ENCODE peak calls at places on chromosomes 11 and 22, in six cellular contexts. B, T, K, L, I and E are unnamed samples.

GRCh38 chr11:118922745-118923627 is 2.7 kb downstream of the BCL9L start:
- DNase-seq in B (no peak), T (no peak), K (no peak), L (no peak), I (no peak), E (no peak)

GRCh38 chr11:75291741-75292140 is 51.2 kb downstream of the TPBGL start:
- DNase-seq in B (no peak), T (no peak), K (no peak), L (no peak), I (no peak), E (no peak)

GRCh38 chr11:57614234-57614772 is 16.8 kb downstream of the SERPING1 start:
- DNase-seq in B (no peak), T (no peak), K (no peak), L (no peak), I (no peak), E (no peak)

GRCh38 chr11:116792869-116793475 is 1.3 kb upstream of the APOA5 start:
- DNase-seq in B (no peak), T (no peak), K (no peak), L (no peak), I (no peak), E (no peak)

GRCh38 chr22:24460418-24461089 is 33.2 kb downstream of the ADORA2A start:
- DNase-seq in B (no peak), T (no peak), K (no peak), L (no peak), I (no peak), E (no peak)

GRCh38 chr11:32068134-32068533 is 22.7 kb upstream of the RCN1 start:
- DNase-seq in B (no peak), T (no peak), K (no peak), L (no peak), I (no peak), E (no peak)

GRCh38 chr22:30557243-30557642 is 10.7 kb upstream of the SEC14L6 start:
- DNase-seq in B (no peak), T (no peak), K (no peak), L (no peak), I (no peak), E (no peak)

GRCh38 chr11:106990322-106990721 is 28.0 kb downstream of the GUCY1A2 start:
- DNase-seq in B (no peak), T (peak), K (peak), L (no peak), I (no peak), E (no peak)

GRCh38 chr11:83773950-83774880 is 488.0 kb upstream of the CCDC90B start:
- DNase-seq in B (no peak), T (no peak), K (no peak), L (no peak), I (no peak), E (no peak)

GRCh38 chr22:24046024-24046423 is 34.9 kb downstream of the CABIN1 start:
- DNase-seq in B (no peak), T (no peak), K (no peak), L (no peak), I (no peak), E (no peak)

GRCh38 chr11:133903875-133904817 is 52.6 kb downstream of the IGSF9B start:
- DNase-seq in B (no peak), T (no peak), K (no peak), L (no peak), I (no peak), E (no peak)

GRCh38 chr11:60699282-60699681 is at the start of gene MS4A8:
- DNase-seq in B (no peak), T (no peak), K (no peak), L (no peak), I (no peak), E (no peak)

GRCh38 chr11:78298216-78298860 is 109.6 kb downstream of the USP35 start:
- DNase-seq in B (no peak), T (no peak), K (no peak), L (no peak), I (no peak), E (no peak)

GRCh38 chr11:72609045-72609444 is 65.2 kb downstream of the PDE2A start:
- DNase-seq in B (no peak), T (no peak), K (no peak), L (no peak), I (no peak), E (no peak)

GRCh38 chr11:32137263-32137662 is 46.4 kb downstream of the RCN1 start:
- DNase-seq in B (no peak), T (no peak), K (no peak), L (no peak), I (no peak), E (no peak)

GRCh38 chr11:74390697-74391096 is 7.5 kb downstream of the PGM2L1 start:
- DNase-seq in B (no peak), T (no peak), K (no peak), L (no peak), I (no peak), E (peak)

GRCh38 chr22:48141301-48141700 is 1378.9 kb downstream of the TBC1D22A start:
- DNase-seq in B (no peak), T (no peak), K (no peak), L (no peak), I (no peak), E (no peak)

GRCh38 chr11:82701847-82702520 is 31.7 kb downstream of the FAM181B start:
- DNase-seq in B (peak), T (no peak), K (no peak), L (no peak), I (no peak), E (no peak)

GRCh38 chr11:64728757-64729365 is 5.9 kb upstream of the NRXN2 start:
- DNase-seq in B (no peak), T (no peak), K (no peak), L (no peak), I (no peak), E (no peak)

GRCh38 chr22:22237521-22237920 is 7.1 kb upstream of the VPREB1 start:
- DNase-seq in B (no peak), T (no peak), K (no peak), L (no peak), I (no peak), E (no peak)

GRCh38 chr11:111527279-111527678 is 12.7 kb downstream of the HOATZ start:
- DNase-seq in B (no peak), T (no peak), K (no peak), L (no peak), I (no peak), E (no peak)

GRCh38 chr11:102493524-102493923 is 37.0 kb downstream of the MMP7 start:
- DNase-seq in B (no peak), T (no peak), K (no peak), L (no peak), I (no peak), E (no peak)

GRCh38 chr11:67344264-67344663 is 9.1 kb downstream of the POLD4 start:
- DNase-seq in B (no peak), T (no peak), K (no peak), L (no peak), I (no peak), E (peak)

GRCh38 chr11:113255096-113255495 is 59.3 kb upstream of the TTC12 start:
- DNase-seq in B (no peak), T (no peak), K (no peak), L (no peak), I (no peak), E (no peak)

GRCh38 chr11:130220311-130221030 is 60.9 kb downstream of the ST14 start:
- DNase-seq in B (no peak), T (no peak), K (no peak), L (no peak), I (no peak), E (no peak)

GRCh38 chr11:92246637-92247036 is 22.0 kb downstream of the FAT3 start:
- DNase-seq in B (no peak), T (no peak), K (no peak), L (no peak), I (no peak), E (no peak)

GRCh38 chr22:41782316-41782715 is 18.2 kb upstream of the CCDC134 start:
- DNase-seq in B (no peak), T (no peak), K (no peak), L (no peak), I (no peak), E (no peak)

GRCh38 chr22:47129902-47130301 is 367.5 kb downstream of the TBC1D22A start:
- DNase-seq in B (no peak), T (peak), K (no peak), L (no peak), I (no peak), E (no peak)

GRCh38 chr22:45194686-45195085 is 31.0 kb downstream of the NUP50 start:
- DNase-seq in B (no peak), T (no peak), K (no peak), L (no peak), I (no peak), E (no peak)

GRCh38 chr11:67303989-67304411 is 670 bp downstream of the SSH3 start:
- DNase-seq in B (no peak), T (no peak), K (no peak), L (no peak), I (no peak), E (peak)

GRCh38 chr22:40024201-40025061 is 29.7 kb downstream of the FAM83F start:
- DNase-seq in B (peak), T (peak), K (peak), L (peak), I (peak), E (peak)

GRCh38 chr22:36541831-36542391 is 12.9 kb upstream of the EIF3D start:
- DNase-seq in B (peak), T (no peak), K (peak), L (peak), I (no peak), E (no peak)

GRCh38 chr11:84800755-84801346 is 826.3 kb downstream of the DLG2 start:
- DNase-seq in B (no peak), T (no peak), K (no peak), L (no peak), I (no peak), E (no peak)